ENCODE peak calls at places on chromosomes 2 and 18, in four cellular contexts. W, J, Q and X are unnamed samples.

GRCh38 chr2:107334311-107334710 is 448.3 kb upstream of the ST6GAL2 start:
- DNase-seq in W (no peak), J (peak), Q (peak), X (no peak)

GRCh38 chr2:31823558-31823957 is 187.2 kb downstream of the MEMO1 start:
- DNase-seq in W (no peak), J (no peak), Q (no peak), X (no peak)

GRCh38 chr2:239193925-239194687 is 206.7 kb downstream of the HDAC4 start:
- DNase-seq in W (no peak), J (no peak), Q (no peak), X (peak)

GRCh38 chr2:224408676-224409075 is 6.8 kb upstream of the FAM124B start:
- DNase-seq in W (no peak), J (no peak), Q (no peak), X (no peak)

GRCh38 chr2:232124309-232124708 is 162.8 kb downstream of the DIS3L2 start:
- DNase-seq in W (no peak), J (no peak), Q (no peak), X (no peak)

GRCh38 chr2:217868265-217868892 is 134.4 kb downstream of the TNS1 start:
- DNase-seq in W (no peak), J (no peak), Q (no peak), X (no peak)

GRCh38 chr2:240958366-240959213 is 39.8 kb upstream of the SNED1 start:
- DNase-seq in W (peak), J (no peak), Q (no peak), X (no peak)

GRCh38 chr2:153641046-153641445 is 162.5 kb upstream of the RPRM start:
- DNase-seq in W (no peak), J (no peak), Q (no peak), X (no peak)

GRCh38 chr2:118722976-118723375 is 124.5 kb downstream of the EN1 start:
- DNase-seq in W (no peak), J (no peak), Q (no peak), X (no peak)

GRCh38 chr18:51878724-51879123 is 461.3 kb upstream of the DCC start:
- DNase-seq in W (no peak), J (no peak), Q (no peak), X (no peak)

GRCh38 chr2:181876614-181877063 is 14.9 kb upstream of the ITPRID2 start:
- DNase-seq in W (no peak), J (peak), Q (peak), X (peak)

GRCh38 chr2:221100467-221101089 is 471.5 kb downstream of the EPHA4 start:
- DNase-seq in W (peak), J (no peak), Q (peak), X (peak)

GRCh38 chr2:157989227-157989626 is 112.4 kb upstream of the UPP2 start:
- DNase-seq in W (no peak), J (no peak), Q (no peak), X (peak)

GRCh38 chr2:45930396-45930792 is 278.9 kb downstream of the PRKCE start:
- DNase-seq in W (no peak), J (peak), Q (peak), X (no peak)

GRCh38 chr18:70291295-70291574 is 2.4 kb downstream of the SOCS6 start:
- DNase-seq in W (peak), J (no peak), Q (no peak), X (no peak)
- H3K4me3 ChIP-seq in W (no peak), J (no peak), Q (no peak), X (peak)

GRCh38 chr2:98771264-98771663 is 40.3 kb upstream of the MGAT4A start:
- DNase-seq in W (no peak), J (no peak), Q (no peak), X (no peak)
- H3K4me3 ChIP-seq in W (no peak), J (no peak), Q (no peak), X (no peak)

DNA sequence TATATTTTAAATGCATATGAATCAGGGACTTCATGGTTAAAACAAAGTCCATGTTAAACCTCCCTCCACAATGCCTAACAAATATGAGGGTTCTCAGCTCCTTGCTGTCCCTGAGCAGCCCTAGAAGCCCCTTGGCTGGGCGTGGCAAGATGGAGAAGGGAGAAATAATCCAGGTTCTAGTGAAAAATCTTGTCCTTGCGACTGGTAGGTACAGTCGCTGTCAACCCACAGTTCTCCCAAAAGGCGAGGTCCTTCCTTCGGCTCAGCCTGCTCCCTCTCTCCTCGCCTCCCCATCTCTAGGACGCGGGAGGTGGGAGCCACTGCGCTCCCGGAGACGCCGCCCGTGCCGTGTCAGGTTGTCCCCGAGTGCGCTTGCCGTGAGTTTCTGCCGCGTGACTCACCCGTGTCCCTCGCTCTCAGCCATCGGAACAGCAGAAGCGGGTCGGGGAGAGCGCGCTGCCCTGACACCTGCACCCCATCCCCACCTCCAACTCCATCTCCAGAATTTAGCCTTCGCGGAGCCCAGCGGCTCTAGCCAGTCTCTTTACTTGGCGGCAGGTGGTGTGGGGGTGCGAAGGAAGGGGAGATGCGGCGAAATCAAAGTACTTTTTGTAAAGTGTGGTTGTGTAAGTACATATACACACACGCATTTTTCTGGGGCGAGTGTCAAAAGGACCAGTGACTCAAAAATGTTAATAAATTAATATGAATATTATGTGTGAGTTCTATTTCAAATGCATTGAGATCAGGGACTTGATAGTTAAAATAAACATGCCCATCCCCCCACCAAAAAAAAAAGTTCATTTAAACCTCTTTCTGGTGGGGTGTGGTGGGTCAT is 65.1 kb upstream of the TMEM17 start:
- DNase-seq in W (peak), J (no peak), Q (no peak), X (no peak)
- H3K4me3 ChIP-seq in W (no peak), J (peak), Q (peak), X (peak)

GRCh38 chr18:69085933-69086332 is 288.1 kb downstream of the CCDC102B start:
- DNase-seq in W (no peak), J (no peak), Q (no peak), X (no peak)

GRCh38 chr18:69082497-69082896 is 284.6 kb downstream of the CCDC102B start:
- DNase-seq in W (no peak), J (no peak), Q (no peak), X (no peak)

DNA sequence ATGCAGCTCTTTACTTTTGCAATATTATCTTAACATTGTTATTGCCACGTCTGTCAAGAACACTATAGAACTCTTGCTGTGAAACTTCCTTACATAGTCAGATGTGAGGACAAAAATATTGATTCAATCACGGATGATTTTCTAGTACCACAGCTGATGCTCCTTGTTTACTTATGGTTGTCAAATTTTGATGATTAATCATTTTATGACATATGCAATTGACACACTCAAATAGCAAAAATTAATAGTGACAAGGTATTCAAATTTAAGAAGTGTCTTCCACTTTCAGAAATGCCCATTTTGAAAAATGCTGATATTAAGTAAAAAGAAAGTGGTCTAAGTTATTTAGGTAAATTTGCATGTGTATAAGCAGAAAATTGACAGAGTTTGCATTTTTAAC is 284.0 kb downstream of the CCDC102B start:
- DNase-seq in W (no peak), J (no peak), Q (no peak), X (no peak)
- H3K4me3 ChIP-seq in W (no peak), J (no peak), Q (no peak), X (no peak)